ENCODE peak calls at places on chromosomes 5 and 9, in nine cellular contexts. One of them, this sample, is unnamed.

GRCh38 chr9:114229236-114229635 is 73.9 kb downstream of the COL27A1 start:
- DNase-seq in GM10248: no peak
- DNase-seq in ovary: no peak
- DNase-seq in AG04450: no peak
- DNase-seq in NCI-H187: no peak
- DNase-seq in hypothalamus: no peak
- DNase-seq in SHP77: no peak
- DNase-seq in cerebellar cortex: no peak
- DNase-seq in stomach: no peak
- DNase-seq in this sample: no peak

GRCh38 chr5:171999100-171999499 is 7.3 kb downstream of the FBXW11 start:
- DNase-seq in GM10248: no peak
- DNase-seq in ovary: no peak
- DNase-seq in AG04450: no peak
- DNase-seq in NCI-H187: no peak
- DNase-seq in hypothalamus: no peak
- DNase-seq in SHP77: no peak
- DNase-seq in cerebellar cortex: no peak
- DNase-seq in stomach: no peak
- DNase-seq in this sample: no peak

GRCh38 chr9:214488-215448 is at the start of gene DOCK8:
- DNase-seq in GM10248: peak; percentile 82
- DNase-seq in ovary: peak; percentile 24
- DNase-seq in AG04450: no peak
- DNase-seq in NCI-H187: no peak
- DNase-seq in hypothalamus: no peak
- DNase-seq in SHP77: no peak
- DNase-seq in cerebellar cortex: no peak
- DNase-seq in stomach: peak; percentile 83
- DNase-seq in this sample: no peak

GRCh38 chr9:93206576-93207155 is 22.7 kb downstream of the WNK2 start:
- DNase-seq in GM10248: no peak
- DNase-seq in ovary: no peak
- DNase-seq in AG04450: no peak
- DNase-seq in NCI-H187: no peak
- DNase-seq in hypothalamus: no peak
- DNase-seq in SHP77: no peak
- DNase-seq in cerebellar cortex: no peak
- DNase-seq in stomach: no peak
- DNase-seq in this sample: no peak

GRCh38 chr9:97958812-97959511 is 21.0 kb upstream of the HEMGN start:
- DNase-seq in GM10248: no peak
- DNase-seq in ovary: no peak
- DNase-seq in AG04450: peak; percentile 63
- DNase-seq in NCI-H187: no peak
- DNase-seq in hypothalamus: peak; percentile 28
- DNase-seq in SHP77: no peak
- DNase-seq in cerebellar cortex: no peak
- DNase-seq in stomach: no peak
- DNase-seq in this sample: peak; percentile 13

GRCh38 chr5:111512026-111512405 is 319 bp downstream of the STARD4 start:
- DNase-seq in GM10248: peak; percentile 13
- DNase-seq in ovary: no peak
- DNase-seq in AG04450: no peak
- DNase-seq in NCI-H187: no peak
- DNase-seq in hypothalamus: peak; percentile 67
- DNase-seq in SHP77: peak; percentile 43
- DNase-seq in cerebellar cortex: no peak
- DNase-seq in stomach: no peak
- DNase-seq in this sample: peak; percentile 28

GRCh38 chr5:166165600-166165999 is 2125.8 kb upstream of the WWC1 start:
- DNase-seq in GM10248: no peak
- DNase-seq in ovary: no peak
- DNase-seq in AG04450: no peak
- DNase-seq in NCI-H187: no peak
- DNase-seq in hypothalamus: no peak
- DNase-seq in SHP77: no peak
- DNase-seq in cerebellar cortex: no peak
- DNase-seq in stomach: no peak
- DNase-seq in this sample: no peak

GRCh38 chr9:121684381-121685145 is 33.1 kb downstream of the DAB2IP start:
- DNase-seq in GM10248: peak; percentile 63
- DNase-seq in ovary: no peak
- DNase-seq in AG04450: no peak
- DNase-seq in NCI-H187: no peak
- DNase-seq in hypothalamus: no peak
- DNase-seq in SHP77: peak; percentile 10
- DNase-seq in cerebellar cortex: no peak
- DNase-seq in stomach: peak; percentile 64
- DNase-seq in this sample: peak; percentile 35

GRCh38 chr5:107219993-107220392 is 450.7 kb downstream of the EFNA5 start:
- DNase-seq in GM10248: no peak
- DNase-seq in ovary: no peak
- DNase-seq in AG04450: no peak
- DNase-seq in NCI-H187: no peak
- DNase-seq in hypothalamus: no peak
- DNase-seq in SHP77: no peak
- DNase-seq in cerebellar cortex: peak; percentile 5
- DNase-seq in stomach: no peak
- DNase-seq in this sample: no peak

GRCh38 chr5:141084487-141084989 is 9.9 kb upstream of the PCDHB2 start:
- DNase-seq in GM10248: no peak
- DNase-seq in ovary: peak; percentile 44
- DNase-seq in AG04450: no peak
- DNase-seq in NCI-H187: peak; percentile 84
- DNase-seq in hypothalamus: peak; percentile 35
- DNase-seq in SHP77: peak; percentile 59
- DNase-seq in cerebellar cortex: peak; percentile 50
- DNase-seq in stomach: no peak
- DNase-seq in this sample: peak; percentile 30

GRCh38 chr9:135306699-135307098 is 172.9 kb upstream of the PPP1R26 start:
- DNase-seq in GM10248: no peak
- DNase-seq in ovary: no peak
- DNase-seq in AG04450: no peak
- DNase-seq in NCI-H187: no peak
- DNase-seq in hypothalamus: no peak
- DNase-seq in SHP77: no peak
- DNase-seq in cerebellar cortex: no peak
- DNase-seq in stomach: no peak
- DNase-seq in this sample: no peak

GRCh38 chr5:87906962-87907361 is 361.7 kb downstream of the TMEM161B start:
- DNase-seq in GM10248: no peak
- DNase-seq in ovary: no peak
- DNase-seq in AG04450: no peak
- DNase-seq in NCI-H187: no peak
- DNase-seq in hypothalamus: no peak
- DNase-seq in SHP77: no peak
- DNase-seq in cerebellar cortex: no peak
- DNase-seq in stomach: no peak
- DNase-seq in this sample: no peak

GRCh38 chr9:121499177-121499426 is 542 bp downstream of the GGTA1 start:
- DNase-seq in GM10248: no peak
- DNase-seq in ovary: peak; percentile 31
- DNase-seq in AG04450: no peak
- DNase-seq in NCI-H187: no peak
- DNase-seq in hypothalamus: no peak
- DNase-seq in SHP77: no peak
- DNase-seq in cerebellar cortex: no peak
- DNase-seq in stomach: no peak
- DNase-seq in this sample: no peak

GRCh38 chr9:132589148-132590036 is 7.0 kb downstream of the BARHL1 start:
- DNase-seq in GM10248: no peak
- DNase-seq in ovary: no peak
- DNase-seq in AG04450: no peak
- DNase-seq in NCI-H187: no peak
- DNase-seq in hypothalamus: no peak
- DNase-seq in SHP77: no peak
- DNase-seq in cerebellar cortex: no peak
- DNase-seq in stomach: no peak
- DNase-seq in this sample: no peak

GRCh38 chr9:128987800-128988199 is 40.3 kb downstream of the NUP188 start:
- DNase-seq in GM10248: no peak
- DNase-seq in ovary: no peak
- DNase-seq in AG04450: peak; percentile 41
- DNase-seq in NCI-H187: no peak
- DNase-seq in hypothalamus: no peak
- DNase-seq in SHP77: no peak
- DNase-seq in cerebellar cortex: no peak
- DNase-seq in stomach: no peak
- DNase-seq in this sample: peak; percentile 73

GRCh38 chr5:891117-891836 is 1.3 kb downstream of the BRD9 start:
- DNase-seq in GM10248: peak; percentile 54
- DNase-seq in ovary: no peak
- DNase-seq in AG04450: no peak
- DNase-seq in NCI-H187: no peak
- DNase-seq in hypothalamus: no peak
- DNase-seq in SHP77: no peak
- DNase-seq in cerebellar cortex: peak; percentile 73
- DNase-seq in stomach: no peak
- DNase-seq in this sample: no peak

GRCh38 chr5:157820593-157821252 is 38.2 kb downstream of the CLINT1 start:
- DNase-seq in GM10248: peak; percentile 26
- DNase-seq in ovary: no peak
- DNase-seq in AG04450: peak; percentile 6
- DNase-seq in NCI-H187: no peak
- DNase-seq in hypothalamus: no peak
- DNase-seq in SHP77: peak; percentile 25
- DNase-seq in cerebellar cortex: peak; percentile 58
- DNase-seq in stomach: no peak
- DNase-seq in this sample: peak; percentile 76

GRCh38 chr5:87705876-87706275 is 293.1 kb upstream of the CCNH start:
- DNase-seq in GM10248: no peak
- DNase-seq in ovary: no peak
- DNase-seq in AG04450: no peak
- DNase-seq in NCI-H187: no peak
- DNase-seq in hypothalamus: no peak
- DNase-seq in SHP77: no peak
- DNase-seq in cerebellar cortex: no peak
- DNase-seq in stomach: no peak
- DNase-seq in this sample: peak; percentile 1

GRCh38 chr9:134636142-134636507 is 5.5 kb upstream of the COL5A1 start:
- DNase-seq in GM10248: no peak
- DNase-seq in ovary: no peak
- DNase-seq in AG04450: no peak
- DNase-seq in NCI-H187: no peak
- DNase-seq in hypothalamus: no peak
- DNase-seq in SHP77: no peak
- DNase-seq in cerebellar cortex: no peak
- DNase-seq in stomach: no peak
- DNase-seq in this sample: no peak

GRCh38 chr5:5409151-5409810 is 13.2 kb upstream of the ICE1 start:
- DNase-seq in GM10248: no peak
- DNase-seq in ovary: no peak
- DNase-seq in AG04450: no peak
- DNase-seq in NCI-H187: peak; percentile 10
- DNase-seq in hypothalamus: no peak
- DNase-seq in SHP77: peak; percentile 13
- DNase-seq in cerebellar cortex: no peak
- DNase-seq in stomach: no peak
- DNase-seq in this sample: peak; percentile 11

GRCh38 chr9:115262477-115262876 is 144.5 kb upstream of the TNC start:
- DNase-seq in GM10248: no peak
- DNase-seq in ovary: no peak
- DNase-seq in AG04450: peak; percentile 47
- DNase-seq in NCI-H187: peak; percentile 59
- DNase-seq in hypothalamus: no peak
- DNase-seq in SHP77: peak; percentile 97
- DNase-seq in cerebellar cortex: peak; percentile 93
- DNase-seq in stomach: peak; percentile 78
- DNase-seq in this sample: peak; percentile 90

GRCh38 chr5:80246995-80247729 is 8.7 kb downstream of the SERINC5 start:
- DNase-seq in GM10248: peak; percentile 61
- DNase-seq in ovary: no peak
- DNase-seq in AG04450: no peak
- DNase-seq in NCI-H187: no peak
- DNase-seq in hypothalamus: no peak
- DNase-seq in SHP77: peak; percentile 2
- DNase-seq in cerebellar cortex: no peak
- DNase-seq in stomach: peak; percentile 62
- DNase-seq in this sample: peak; percentile 93

GRCh38 chr5:55994998-55995914 is 493 bp upstream of the IL6ST start:
- DNase-seq in GM10248: peak; percentile 99
- DNase-seq in ovary: peak; percentile 98
- DNase-seq in AG04450: peak; percentile 92
- DNase-seq in NCI-H187: peak; percentile 97
- DNase-seq in hypothalamus: peak; percentile 96
- DNase-seq in SHP77: peak; percentile 96
- DNase-seq in cerebellar cortex: peak; percentile 96
- DNase-seq in stomach: peak; percentile 98
- DNase-seq in this sample: peak; percentile 97

GRCh38 chr5:32017638-32018429 is 156.3 kb downstream of the GOLPH3 start:
- DNase-seq in GM10248: no peak
- DNase-seq in ovary: peak; percentile 38
- DNase-seq in AG04450: no peak
- DNase-seq in NCI-H187: no peak
- DNase-seq in hypothalamus: peak; percentile 20
- DNase-seq in SHP77: no peak
- DNase-seq in cerebellar cortex: no peak
- DNase-seq in stomach: no peak
- DNase-seq in this sample: peak; percentile 32

GRCh38 chr9:137276757-137277328 is 683 bp upstream of the TOR4A start:
- DNase-seq in GM10248: no peak
- DNase-seq in ovary: peak; percentile 89
- DNase-seq in AG04450: no peak
- DNase-seq in NCI-H187: no peak
- DNase-seq in hypothalamus: no peak
- DNase-seq in SHP77: no peak
- DNase-seq in cerebellar cortex: peak; percentile 50
- DNase-seq in stomach: peak; percentile 89
- DNase-seq in this sample: peak; percentile 74

GRCh38 chr9:111632051-111632450 is 917 bp downstream of the DNAJC25 start:
- DNase-seq in GM10248: no peak
- DNase-seq in ovary: no peak
- DNase-seq in AG04450: no peak
- DNase-seq in NCI-H187: no peak
- DNase-seq in hypothalamus: no peak
- DNase-seq in SHP77: no peak
- DNase-seq in cerebellar cortex: no peak
- DNase-seq in stomach: no peak
- DNase-seq in this sample: no peak

GRCh38 chr9:77648458-77649108 is 461 bp upstream of the GNA14 start:
- DNase-seq in GM10248: no peak
- DNase-seq in ovary: peak; percentile 77
- DNase-seq in AG04450: no peak
- DNase-seq in NCI-H187: no peak
- DNase-seq in hypothalamus: peak; percentile 68
- DNase-seq in SHP77: peak; percentile 33
- DNase-seq in cerebellar cortex: no peak
- DNase-seq in stomach: peak; percentile 66
- DNase-seq in this sample: peak; percentile 36

GRCh38 chr5:172561151-172561550 is 79.9 kb upstream of the NEURL1B start:
- DNase-seq in GM10248: no peak
- DNase-seq in ovary: no peak
- DNase-seq in AG04450: no peak
- DNase-seq in NCI-H187: no peak
- DNase-seq in hypothalamus: no peak
- DNase-seq in SHP77: no peak
- DNase-seq in cerebellar cortex: no peak
- DNase-seq in stomach: no peak
- DNase-seq in this sample: peak; percentile 16

This sample was measured in fibroblast of the aortic adventitia.